ENCODE peak calls at places on chromosomes 16 and 17, in four cellular contexts. One of them, this sample, is unnamed.

GRCh38 chr17:20948984-20949777 is 93.6 kb downstream of the USP22 start:
- DNase-seq in osteoblast: no peak
- DNase-seq in left ventricle myocardium inferior: no peak
- DNase-seq in Peyer's patch: no peak
- DNase-seq in this sample: no peak

GRCh38 chr16:3175157-3176153 is 12.5 kb upstream of the OR1F1 start:
- DNase-seq in Peyer's patch: no peak
- DNase-seq in left ventricle myocardium inferior: no peak
- DNase-seq in osteoblast: peak; percentile 90
- DNase-seq in this sample: peak; percentile 29

GRCh38 chr17:36864827-36865320 is 72.4 kb upstream of the LHX1 start:
- DNase-seq in Peyer's patch: peak; percentile 4
- DNase-seq in left ventricle myocardium inferior: no peak
- DNase-seq in osteoblast: no peak
- DNase-seq in this sample: no peak

GRCh38 chr17:36070427-36070826 is 6.4 kb downstream of the CCL18 start:
- DNase-seq in osteoblast: no peak
- DNase-seq in left ventricle myocardium inferior: no peak
- DNase-seq in Peyer's patch: no peak
- DNase-seq in this sample: no peak

GRCh38 chr16:24141466-24141865 is 114.7 kb upstream of the CACNG3 start:
- DNase-seq in osteoblast: no peak
- DNase-seq in Peyer's patch: no peak
- DNase-seq in left ventricle myocardium inferior: no peak
- DNase-seq in this sample: no peak

GRCh38 chr16:86576591-86577313 is 1.6 kb upstream of the FOXL1 start:
- DNase-seq in osteoblast: peak; percentile 60
- DNase-seq in left ventricle myocardium inferior: no peak
- DNase-seq in Peyer's patch: no peak
- DNase-seq in this sample: no peak

GRCh38 chr17:56708220-56708567 is 114.7 kb downstream of the NOG start:
- DNase-seq in Peyer's patch: no peak
- DNase-seq in osteoblast: no peak
- DNase-seq in left ventricle myocardium inferior: no peak
- DNase-seq in this sample: no peak

GRCh38 chr16:51900221-51900780 is 646.6 kb downstream of the TOX3 start:
- DNase-seq in left ventricle myocardium inferior: no peak
- DNase-seq in osteoblast: no peak
- DNase-seq in Peyer's patch: no peak
- DNase-seq in this sample: no peak

GRCh38 chr16:11386791-11387546 is 41.7 kb downstream of the RMI2 start:
- DNase-seq in left ventricle myocardium inferior: no peak
- DNase-seq in Peyer's patch: peak; percentile 59
- DNase-seq in osteoblast: peak; percentile 98
- DNase-seq in this sample: no peak

GRCh38 chr16:89049484-89050118 is 44.1 kb upstream of the ACSF3 start:
- DNase-seq in left ventricle myocardium inferior: peak; percentile 12
- DNase-seq in Peyer's patch: no peak
- DNase-seq in osteoblast: no peak
- DNase-seq in this sample: peak; percentile 52

GRCh38 chr17:3004925-3005324 is 58.5 kb downstream of the OR1D5 start:
- DNase-seq in left ventricle myocardium inferior: no peak
- DNase-seq in osteoblast: peak; percentile 84
- DNase-seq in Peyer's patch: peak; percentile 30
- DNase-seq in this sample: peak; percentile 48

GRCh38 chr16:54027126-54027922 is 259.3 kb downstream of the IRX3 start:
- DNase-seq in osteoblast: peak; percentile 83
- DNase-seq in Peyer's patch: no peak
- DNase-seq in left ventricle myocardium inferior: no peak
- DNase-seq in this sample: no peak

GRCh38 chr16:23274968-23275367 is 27.1 kb upstream of the SCNN1B start:
- DNase-seq in left ventricle myocardium inferior: no peak
- DNase-seq in Peyer's patch: no peak
- DNase-seq in osteoblast: no peak
- DNase-seq in this sample: no peak

GRCh38 chr17:73191443-73192218 is 1.2 kb upstream of the COG1 start:
- DNase-seq in Peyer's patch: peak; percentile 81
- DNase-seq in left ventricle myocardium inferior: peak; percentile 59
- DNase-seq in osteoblast: peak; percentile 93
- DNase-seq in this sample: peak; percentile 65

GRCh38 chr17:15510361-15510760 is 42.9 kb upstream of the CDRT4 start:
- DNase-seq in left ventricle myocardium inferior: no peak
- DNase-seq in Peyer's patch: no peak
- DNase-seq in osteoblast: peak; percentile 88
- DNase-seq in this sample: no peak

GRCh38 chr16:1276580-1276878 is 20.7 kb downstream of the TPSD1 start:
- DNase-seq in osteoblast: peak; percentile 53
- DNase-seq in Peyer's patch: no peak
- DNase-seq in left ventricle myocardium inferior: no peak
- DNase-seq in this sample: no peak

GRCh38 chr16:24731722-24732419 is 2.4 kb downstream of the TNRC6A start:
- DNase-seq in left ventricle myocardium inferior: peak; percentile 55
- DNase-seq in Peyer's patch: no peak
- DNase-seq in osteoblast: no peak
- DNase-seq in this sample: peak; percentile 84

GRCh38 chr17:57606111-57606875 is 138.8 kb downstream of the CCDC182 start:
- DNase-seq in osteoblast: no peak
- DNase-seq in Peyer's patch: no peak
- DNase-seq in left ventricle myocardium inferior: no peak
- DNase-seq in this sample: no peak

GRCh38 chr17:12983986-12984932 is 33.6 kb downstream of the ELAC2 start:
- DNase-seq in left ventricle myocardium inferior: peak; percentile 61
- DNase-seq in Peyer's patch: no peak
- DNase-seq in osteoblast: peak; percentile 98
- DNase-seq in this sample: peak; percentile 90

GRCh38 chr17:82388223-82388921 is 16.8 kb downstream of the UTS2R start:
- DNase-seq in left ventricle myocardium inferior: peak; percentile 43
- DNase-seq in osteoblast: peak; percentile 82
- DNase-seq in Peyer's patch: peak; percentile 69
- DNase-seq in this sample: peak; percentile 81

GRCh38 chr17:6749519-6749918 is 6.3 kb upstream of the XAF1 start:
- DNase-seq in left ventricle myocardium inferior: no peak
- DNase-seq in Peyer's patch: no peak
- DNase-seq in osteoblast: no peak
- DNase-seq in this sample: no peak

GRCh38 chr17:81037783-81038733 is 3.1 kb downstream of the BAIAP2 start:
- DNase-seq in left ventricle myocardium inferior: no peak
- DNase-seq in Peyer's patch: no peak
- DNase-seq in osteoblast: peak; percentile 76
- DNase-seq in this sample: peak; percentile 83

GRCh38 chr16:66844342-66845079 is at the start of gene CA7:
- DNase-seq in left ventricle myocardium inferior: no peak
- DNase-seq in osteoblast: peak; percentile 74
- DNase-seq in Peyer's patch: no peak
- DNase-seq in this sample: no peak

GRCh38 chr17:36082062-36082461 is 7.9 kb downstream of the CCL3 start:
- DNase-seq in left ventricle myocardium inferior: no peak
- DNase-seq in osteoblast: no peak
- DNase-seq in Peyer's patch: no peak
- DNase-seq in this sample: no peak

GRCh38 chr17:8995711-8996110 is 25.6 kb upstream of the NTN1 start:
- DNase-seq in osteoblast: no peak
- DNase-seq in left ventricle myocardium inferior: no peak
- DNase-seq in Peyer's patch: no peak
- DNase-seq in this sample: no peak

GRCh38 chr17:44178133-44178532 is 7.6 kb downstream of the ASB16 start:
- DNase-seq in osteoblast: peak; percentile 70
- DNase-seq in left ventricle myocardium inferior: no peak
- DNase-seq in Peyer's patch: no peak
- DNase-seq in this sample: no peak

DNA sequence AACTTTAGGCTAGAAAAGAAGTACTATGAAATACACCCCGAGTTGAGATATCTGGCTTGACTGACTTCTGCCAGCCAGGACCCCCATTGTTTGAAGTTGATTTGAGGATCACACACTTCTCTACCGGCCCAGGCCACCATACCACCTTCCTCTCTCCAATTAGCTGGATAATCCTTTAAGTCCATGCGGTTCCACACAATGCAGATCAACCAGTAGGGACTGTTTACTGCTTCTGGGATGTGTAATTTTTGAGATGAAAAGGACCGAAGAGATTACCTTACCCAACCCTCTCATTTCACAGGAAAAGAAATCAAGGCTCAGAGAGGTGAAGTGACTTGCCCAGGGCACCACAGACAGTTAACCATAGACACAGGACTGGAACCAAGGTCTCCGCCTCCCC is 20.5 kb downstream of the ERN1 start:
- DNase-seq in left ventricle myocardium inferior: no peak
- DNase-seq in osteoblast: no peak
- DNase-seq in Peyer's patch: no peak
- DNase-seq in this sample: peak; percentile 23
- H3K4me1 ChIP-seq in left ventricle myocardium inferior: peaks cover 16% of the 10 kb centered on the region
- H3K4me1 ChIP-seq in osteoblast: peaks cover 2% of the 10 kb centered on the region
- H3K4me1 ChIP-seq in Peyer's patch: peaks cover 7% of the 10 kb centered on the region
- H3K4me1 ChIP-seq in this sample: peaks cover 34% of the 10 kb centered on the region

DNA sequence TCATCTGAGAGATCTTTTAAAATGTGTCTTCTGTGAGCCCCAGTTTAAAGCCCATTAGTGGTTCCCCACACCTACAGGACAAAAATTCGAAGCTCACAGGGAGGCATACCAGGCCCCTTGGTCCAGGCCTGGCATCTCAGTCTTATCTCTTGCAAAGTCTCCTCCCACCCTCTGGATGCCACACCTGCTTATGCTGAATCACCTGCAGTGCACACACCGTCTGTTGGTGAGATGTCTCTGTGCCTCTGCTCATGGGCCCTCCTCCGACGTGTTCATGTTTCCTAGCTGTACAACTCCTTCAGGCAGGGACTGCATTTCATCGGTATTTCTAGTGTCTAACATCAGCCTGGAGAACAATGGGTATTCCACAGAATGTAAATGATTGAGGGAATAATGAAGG is 41.6 kb downstream of the RNF157 start:
- DNase-seq in left ventricle myocardium inferior: no peak
- DNase-seq in osteoblast: no peak
- DNase-seq in Peyer's patch: no peak
- DNase-seq in this sample: no peak
- H3K4me1 ChIP-seq in left ventricle myocardium inferior: peaks cover 35% of the 10 kb centered on the region
- H3K4me1 ChIP-seq in osteoblast: no peaks in the 10 kb centered on the region
- H3K4me1 ChIP-seq in Peyer's patch: no peaks in the 10 kb centered on the region
- H3K4me1 ChIP-seq in this sample: no peaks in the 10 kb centered on the region

GRCh38 chr16:81498351-81498750 is 53.7 kb downstream of the CMIP start:
- DNase-seq in osteoblast: no peak
- DNase-seq in left ventricle myocardium inferior: no peak
- DNase-seq in Peyer's patch: no peak
- DNase-seq in this sample: no peak
- H3K4me1 ChIP-seq in osteoblast: peaks cover 23% of the 10 kb centered on the region
- H3K4me1 ChIP-seq in left ventricle myocardium inferior: peaks cover 86% of the 10 kb centered on the region
- H3K4me1 ChIP-seq in Peyer's patch: peaks cover 13% of the 10 kb centered on the region
- H3K4me1 ChIP-seq in this sample: peaks cover 30% of the 10 kb centered on the region

GRCh38 chr16:73037845-73038570 is 9.9 kb downstream of the ZFHX3 start:
- DNase-seq in osteoblast: no peak
- DNase-seq in Peyer's patch: no peak
- DNase-seq in left ventricle myocardium inferior: no peak
- DNase-seq in this sample: no peak
- H3K4me1 ChIP-seq in osteoblast: peaks cover under 1% of the 10 kb centered on the region
- H3K4me1 ChIP-seq in Peyer's patch: no peaks in the 10 kb centered on the region
- H3K4me1 ChIP-seq in left ventricle myocardium inferior: peaks cover 74% of the 10 kb centered on the region
- H3K4me1 ChIP-seq in this sample: peaks cover 5% of the 10 kb centered on the region

GRCh38 chr17:50425001-50425681 is 877 bp upstream of the ACSF2 start:
- DNase-seq in left ventricle myocardium inferior: no peak
- DNase-seq in Peyer's patch: peak; percentile 63
- DNase-seq in osteoblast: peak; percentile 74
- DNase-seq in this sample: no peak
- H3K4me1 ChIP-seq in left ventricle myocardium inferior: peaks cover 50% of the 10 kb centered on the region
- H3K4me1 ChIP-seq in Peyer's patch: peaks cover 3% of the 10 kb centered on the region
- H3K4me1 ChIP-seq in osteoblast: peaks cover 55% of the 10 kb centered on the region
- H3K4me1 ChIP-seq in this sample: no peaks in the 10 kb centered on the region

DNA sequence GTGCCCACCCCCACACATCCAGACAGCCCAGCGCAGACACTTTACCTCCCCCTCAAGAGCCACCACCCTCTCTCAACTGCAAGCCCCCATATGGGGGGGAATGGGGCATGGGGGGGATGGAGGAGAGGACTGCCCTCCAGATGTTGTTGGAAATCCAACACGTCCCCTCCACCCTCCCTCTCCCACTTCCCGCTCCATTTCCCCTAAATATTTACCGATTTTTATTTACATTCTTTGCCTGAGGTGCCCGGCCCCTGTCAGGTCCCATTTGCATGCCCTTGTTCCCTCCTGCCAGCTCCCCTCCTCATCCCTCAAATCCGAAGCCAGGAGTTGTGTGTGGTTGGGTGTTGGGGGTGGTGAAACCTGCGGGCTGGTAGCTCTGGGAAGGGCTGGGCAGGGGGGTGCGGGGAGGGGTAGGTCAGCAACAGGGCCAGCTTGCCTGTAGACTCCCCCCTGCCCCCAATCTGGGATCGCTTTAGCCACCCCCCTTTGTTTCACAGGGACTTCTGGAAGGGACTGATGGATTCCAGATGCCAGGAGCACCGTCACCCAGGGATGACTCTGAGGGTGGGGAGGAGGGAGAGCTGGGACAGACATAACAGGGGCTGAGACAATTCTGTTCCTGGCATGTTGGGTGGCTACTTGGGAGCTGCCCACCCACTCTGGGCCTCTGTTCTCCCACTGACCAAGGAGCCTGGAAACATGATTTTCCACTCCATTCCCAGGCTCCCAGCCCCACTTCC is 39.7 kb upstream of the NGFR start:
- DNase-seq in left ventricle myocardium inferior: no peak
- DNase-seq in osteoblast: peak; percentile 39
- DNase-seq in Peyer's patch: no peak
- DNase-seq in this sample: no peak
- H3K4me1 ChIP-seq in left ventricle myocardium inferior: peaks cover 5% of the 10 kb centered on the region
- H3K4me1 ChIP-seq in osteoblast: peaks cover 18% of the 10 kb centered on the region
- H3K4me1 ChIP-seq in Peyer's patch: no peaks in the 10 kb centered on the region
- H3K4me1 ChIP-seq in this sample: no peaks in the 10 kb centered on the region

GRCh38 chr17:38656959-38657823 is 17.6 kb downstream of the EPOP start:
- DNase-seq in osteoblast: no peak
- DNase-seq in left ventricle myocardium inferior: no peak
- DNase-seq in Peyer's patch: no peak
- DNase-seq in this sample: no peak

GRCh38 chr17:38654411-38655398 is 20.1 kb downstream of the EPOP start:
- DNase-seq in Peyer's patch: no peak
- DNase-seq in osteoblast: no peak
- DNase-seq in left ventricle myocardium inferior: no peak
- DNase-seq in this sample: no peak

GRCh38 chr17:38658741-38659345 is 15.9 kb downstream of the EPOP start:
- DNase-seq in osteoblast: peak; percentile 68
- DNase-seq in Peyer's patch: no peak
- DNase-seq in left ventricle myocardium inferior: peak; percentile 27
- DNase-seq in this sample: no peak

GRCh38 chr17:38657824-38658740 is 16.7 kb downstream of the EPOP start:
- DNase-seq in osteoblast: no peak
- DNase-seq in left ventricle myocardium inferior: no peak
- DNase-seq in Peyer's patch: no peak
- DNase-seq in this sample: no peak

DNA sequence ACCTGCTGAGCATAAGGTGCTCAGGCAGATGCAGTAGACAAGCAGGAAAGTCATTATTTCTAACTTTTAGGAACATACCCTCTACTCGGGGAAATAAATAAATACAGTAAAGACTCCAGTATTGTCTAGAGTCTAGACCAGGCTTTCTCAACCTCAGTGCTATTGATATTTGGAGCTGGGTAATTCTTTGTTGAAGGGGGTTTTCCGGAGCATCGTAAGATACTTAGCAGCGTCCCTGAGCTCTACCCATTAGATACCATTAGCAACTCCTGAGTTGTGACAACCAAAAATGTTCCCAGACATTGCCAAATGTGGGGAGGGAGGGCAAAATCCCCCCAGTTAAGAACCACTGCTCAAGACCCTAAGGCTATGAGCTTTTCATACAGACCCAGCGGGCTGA is 21.1 kb downstream of the EPOP start:
- DNase-seq in Peyer's patch: no peak
- DNase-seq in osteoblast: no peak
- DNase-seq in left ventricle myocardium inferior: no peak
- DNase-seq in this sample: no peak
- H3K4me1 ChIP-seq in Peyer's patch: no peaks in the 10 kb centered on the region
- H3K4me1 ChIP-seq in osteoblast: no peaks in the 10 kb centered on the region
- H3K4me1 ChIP-seq in left ventricle myocardium inferior: no peaks in the 10 kb centered on the region
- H3K4me1 ChIP-seq in this sample: no peaks in the 10 kb centered on the region